ENCODE peak calls at places on chromosome 17, in four cellular contexts. One of them, this sample, is unnamed.

GRCh38 chr17:30256756-30257506 is 21.4 kb upstream of the SLC6A4 start:
- DNase-seq in thyroid gland: no peak
- DNase-seq in A549: no peak
- DNase-seq in HCT116: no peak
- DNase-seq in this sample: no peak

GRCh38 chr17:50540485-50541401 is 6.2 kb upstream of the SPATA20 start:
- DNase-seq in thyroid gland: no peak
- DNase-seq in A549: no peak
- DNase-seq in HCT116: no peak
- DNase-seq in this sample: no peak

GRCh38 chr17:79796570-79797491 is at the start of gene CBX8:
- DNase-seq in thyroid gland: peak; percentile 100
- DNase-seq in A549: peak; percentile 98
- DNase-seq in HCT116: peak; percentile 100
- DNase-seq in this sample: peak; percentile 100

GRCh38 chr17:4711671-4712111 is 1.3 kb downstream of the ARRB2 start:
- DNase-seq in A549: no peak
- DNase-seq in thyroid gland: no peak
- DNase-seq in HCT116: no peak
- DNase-seq in this sample: no peak

GRCh38 chr17:65173284-65173793 is 36.2 kb downstream of the RGS9 start:
- DNase-seq in A549: peak; percentile 39
- DNase-seq in HCT116: no peak
- DNase-seq in thyroid gland: peak; percentile 17
- DNase-seq in this sample: peak; percentile 86

GRCh38 chr17:34913001-34913400 is 48.3 kb downstream of the CCT6B start:
- DNase-seq in thyroid gland: no peak
- DNase-seq in A549: no peak
- DNase-seq in HCT116: no peak
- DNase-seq in this sample: no peak

GRCh38 chr17:17694229-17695081 is 13.2 kb downstream of the RAI1 start:
- DNase-seq in thyroid gland: peak; percentile 65
- DNase-seq in A549: peak; percentile 82
- DNase-seq in HCT116: no peak
- DNase-seq in this sample: peak; percentile 82

GRCh38 chr17:39863918-39864746 is at the start of gene IKZF3:
- DNase-seq in A549: peak; percentile 64
- DNase-seq in HCT116: no peak
- DNase-seq in thyroid gland: peak; percentile 87
- DNase-seq in this sample: peak; percentile 35

GRCh38 chr17:10304758-10305300 is 68.0 kb downstream of the MYH13 start:
- DNase-seq in thyroid gland: no peak
- DNase-seq in A549: no peak
- DNase-seq in HCT116: no peak
- DNase-seq in this sample: no peak

GRCh38 chr17:26818736-26819135 is 475.2 kb upstream of the WSB1 start:
- DNase-seq in thyroid gland: no peak
- DNase-seq in A549: no peak
- DNase-seq in HCT116: peak; percentile 10
- DNase-seq in this sample: no peak
- TF ChIP-seq CTCF in thyroid gland: no peak
- TF ChIP-seq CTCF in A549: no peak
- TF ChIP-seq CTCF in HCT116: no peak
- TF ChIP-seq CTCF in this sample: no peak

GRCh38 chr17:1730004-1730344 is 5.5 kb downstream of the WDR81 start:
- DNase-seq in thyroid gland: no peak
- DNase-seq in A549: no peak
- DNase-seq in HCT116: no peak
- DNase-seq in this sample: no peak
- H3K27ac ChIP-seq in thyroid gland: peak overlapping the region; percentile 61
- H3K27ac ChIP-seq in A549: no peak overlapping the region
- H3K27ac ChIP-seq in HCT116: no peak overlapping the region
- H3K27ac ChIP-seq in this sample: no peak overlapping the region

GRCh38 chr17:57540596-57540995 is 204.5 kb downstream of the CCDC182 start:
- DNase-seq in HCT116: no peak
- DNase-seq in thyroid gland: no peak
- DNase-seq in A549: no peak
- DNase-seq in this sample: no peak

GRCh38 chr17:57539528-57540301 is 205.4 kb downstream of the CCDC182 start:
- DNase-seq in thyroid gland: no peak
- DNase-seq in A549: no peak
- DNase-seq in HCT116: no peak
- DNase-seq in this sample: no peak

GRCh38 chr17:57542518-57542917 is 202.6 kb downstream of the CCDC182 start:
- DNase-seq in A549: no peak
- DNase-seq in HCT116: no peak
- DNase-seq in thyroid gland: no peak
- DNase-seq in this sample: no peak

GRCh38 chr17:57541472-57542394 is 203.4 kb downstream of the CCDC182 start:
- DNase-seq in HCT116: peak; percentile 50
- DNase-seq in thyroid gland: no peak
- DNase-seq in A549: peak; percentile 97
- DNase-seq in this sample: peak; percentile 93

DNA sequence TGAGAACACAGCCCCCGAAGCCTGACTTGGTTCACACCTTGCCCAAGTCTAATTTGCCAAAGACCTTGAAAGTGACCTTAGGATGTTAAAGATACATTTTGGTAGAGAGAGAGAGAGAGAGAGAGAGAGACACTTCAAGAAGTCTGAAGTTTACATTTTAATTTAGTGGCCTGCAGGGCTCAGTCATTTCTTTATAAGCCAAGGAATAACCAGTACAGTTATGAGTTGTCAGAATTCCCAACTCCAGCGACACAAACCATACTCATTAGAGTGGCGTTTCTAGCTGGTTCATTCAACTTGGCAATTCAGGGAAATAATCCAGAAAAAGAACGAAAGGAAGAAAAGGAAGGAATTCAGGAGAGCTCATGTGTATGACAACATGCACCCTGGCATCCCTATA is 204.1 kb downstream of the CCDC182 start:
- DNase-seq in thyroid gland: no peak
- DNase-seq in A549: no peak
- DNase-seq in HCT116: no peak
- DNase-seq in this sample: no peak
- H3K4me1 ChIP-seq in thyroid gland: no peaks in the 10 kb centered on the region
- H3K4me1 ChIP-seq in A549: peaks cover 77% of the 10 kb centered on the region
- H3K4me1 ChIP-seq in HCT116: peaks cover 14% of the 10 kb centered on the region
- H3K4me1 ChIP-seq in this sample: peaks cover 51% of the 10 kb centered on the region

GRCh38 chr17:82882715-82883446 is 43.1 kb upstream of the ZNF750 start:
- DNase-seq in A549: no peak
- DNase-seq in thyroid gland: no peak
- DNase-seq in HCT116: no peak
- DNase-seq in this sample: no peak
- TF ChIP-seq CTCF in A549: no peak
- TF ChIP-seq CTCF in thyroid gland: no peak
- TF ChIP-seq CTCF in HCT116: no peak
- TF ChIP-seq CTCF in this sample: no peak